ENCODE peak calls at places on chromosomes 4 and X, in seven cellular contexts. One of them, this sample, is unnamed.

GRCh38 chrX:50436797-50437196 is 33.8 kb downstream of the DGKK start:
- DNase-seq in K562: no peak
- DNase-seq in upper lobe of left lung: no peak
- DNase-seq in HepG2: no peak
- DNase-seq in stomach: no peak
- DNase-seq in ovary: no peak
- DNase-seq in tibial nerve: no peak
- DNase-seq in this sample: no peak

GRCh38 chr4:10655968-10656367 is 28.6 kb downstream of the CLNK start:
- DNase-seq in tibial nerve: no peak
- DNase-seq in HepG2: no peak
- DNase-seq in stomach: no peak
- DNase-seq in K562: no peak
- DNase-seq in upper lobe of left lung: no peak
- DNase-seq in ovary: no peak
- DNase-seq in this sample: no peak

GRCh38 chr4:122826596-122827257 is at the start of gene FGF2:
- DNase-seq in HepG2: no peak
- DNase-seq in K562: peak
- DNase-seq in ovary: peak
- DNase-seq in tibial nerve: peak
- DNase-seq in stomach: peak
- DNase-seq in upper lobe of left lung: peak
- DNase-seq in this sample: peak

GRCh38 chrX:13126785-13127184 is 82.4 kb upstream of the FAM9C start:
- DNase-seq in HepG2: peak
- DNase-seq in upper lobe of left lung: no peak
- DNase-seq in tibial nerve: no peak
- DNase-seq in stomach: no peak
- DNase-seq in ovary: no peak
- DNase-seq in K562: peak
- DNase-seq in this sample: no peak

GRCh38 chr4:144754562-144755410 is 108.8 kb downstream of the HHIP start:
- DNase-seq in HepG2: no peak
- DNase-seq in tibial nerve: no peak
- DNase-seq in stomach: no peak
- DNase-seq in ovary: no peak
- DNase-seq in K562: no peak
- DNase-seq in upper lobe of left lung: no peak
- DNase-seq in this sample: no peak

GRCh38 chr4:53908661-53909078 is 155.7 kb downstream of the CHIC2 start:
- DNase-seq in stomach: peak
- DNase-seq in K562: peak
- DNase-seq in upper lobe of left lung: no peak
- DNase-seq in ovary: peak
- DNase-seq in HepG2: peak
- DNase-seq in tibial nerve: peak
- DNase-seq in this sample: peak

GRCh38 chrX:1323315-1323714 is 13.3 kb upstream of the IL3RA start:
- DNase-seq in ovary: no peak
- DNase-seq in stomach: peak
- DNase-seq in tibial nerve: peak
- DNase-seq in HepG2: peak
- DNase-seq in upper lobe of left lung: no peak
- DNase-seq in K562: peak
- DNase-seq in this sample: peak

GRCh38 chrX:111133389-111133788 is 37.4 kb downstream of the PAK3 start:
- DNase-seq in upper lobe of left lung: no peak
- DNase-seq in K562: no peak
- DNase-seq in tibial nerve: no peak
- DNase-seq in stomach: no peak
- DNase-seq in HepG2: no peak
- DNase-seq in ovary: no peak
- DNase-seq in this sample: no peak

GRCh38 chrX:151801980-151802379 is 67.4 kb downstream of the CNGA2 start:
- DNase-seq in tibial nerve: no peak
- DNase-seq in upper lobe of left lung: no peak
- DNase-seq in ovary: no peak
- DNase-seq in stomach: no peak
- DNase-seq in K562: peak
- DNase-seq in HepG2: no peak
- DNase-seq in this sample: no peak

GRCh38 chrX:38426785-38427184 is 74.4 kb downstream of the OTC start:
- DNase-seq in ovary: no peak
- DNase-seq in HepG2: no peak
- DNase-seq in stomach: no peak
- DNase-seq in K562: no peak
- DNase-seq in upper lobe of left lung: no peak
- DNase-seq in tibial nerve: no peak
- DNase-seq in this sample: no peak

GRCh38 chr4:41594439-41594838 is 56.5 kb downstream of the LIMCH1 start:
- DNase-seq in upper lobe of left lung: no peak
- DNase-seq in ovary: no peak
- DNase-seq in HepG2: no peak
- DNase-seq in K562: no peak
- DNase-seq in tibial nerve: peak
- DNase-seq in stomach: no peak
- DNase-seq in this sample: no peak

GRCh38 chrX:46929439-46930018 is 17.3 kb downstream of the JADE3 start:
- DNase-seq in K562: no peak
- DNase-seq in tibial nerve: no peak
- DNase-seq in upper lobe of left lung: no peak
- DNase-seq in ovary: no peak
- DNase-seq in HepG2: no peak
- DNase-seq in stomach: no peak
- DNase-seq in this sample: no peak

GRCh38 chr4:32519060-32519459 is 1798.9 kb downstream of the PCDH7 start:
- DNase-seq in stomach: no peak
- DNase-seq in ovary: no peak
- DNase-seq in upper lobe of left lung: no peak
- DNase-seq in HepG2: no peak
- DNase-seq in tibial nerve: no peak
- DNase-seq in K562: no peak
- DNase-seq in this sample: no peak
- TF ChIP-seq EP300 in stomach: no peak
- TF ChIP-seq EP300 in ovary: no peak
- TF ChIP-seq EP300 in upper lobe of left lung: no peak
- TF ChIP-seq EP300 in HepG2: no peak
- TF ChIP-seq EP300 in tibial nerve: no peak
- TF ChIP-seq EP300 in K562: no peak
- TF ChIP-seq EP300 in this sample: no peak

DNA sequence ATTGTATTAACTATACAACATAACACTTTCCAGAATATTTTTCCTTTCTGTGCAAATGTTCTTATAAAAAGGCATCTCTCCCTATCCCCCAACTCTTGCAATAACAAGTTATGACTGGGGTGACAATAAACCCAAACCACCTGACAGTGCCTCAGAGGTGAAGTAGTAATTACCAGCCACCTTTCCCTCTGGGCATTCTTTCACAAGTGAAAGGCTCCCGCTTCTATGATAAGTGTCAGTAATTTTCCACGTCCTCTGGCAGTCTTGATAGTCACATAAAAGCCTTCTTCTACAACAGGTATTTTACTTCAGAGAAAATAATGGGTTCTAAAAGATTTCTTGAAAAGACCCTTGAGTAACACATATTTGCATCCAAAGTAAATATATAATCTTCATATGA is 82.7 kb downstream of the MANBA start:
- DNase-seq in K562: no peak
- DNase-seq in ovary: no peak
- DNase-seq in tibial nerve: no peak
- DNase-seq in upper lobe of left lung: no peak
- DNase-seq in HepG2: no peak
- DNase-seq in stomach: no peak
- DNase-seq in this sample: no peak
- TF ChIP-seq EP300 in K562: no peak
- TF ChIP-seq EP300 in ovary: no peak
- TF ChIP-seq EP300 in tibial nerve: no peak
- TF ChIP-seq EP300 in upper lobe of left lung: no peak
- TF ChIP-seq EP300 in HepG2: no peak
- TF ChIP-seq EP300 in stomach: no peak
- TF ChIP-seq EP300 in this sample: no peak

GRCh38 chr4:181849472-181849871 is 393.7 kb upstream of the TENM3 start:
- DNase-seq in tibial nerve: no peak
- DNase-seq in K562: no peak
- DNase-seq in HepG2: no peak
- DNase-seq in stomach: no peak
- DNase-seq in ovary: no peak
- DNase-seq in upper lobe of left lung: no peak
- DNase-seq in this sample: no peak
- TF ChIP-seq EP300 in tibial nerve: no peak
- TF ChIP-seq EP300 in K562: no peak
- TF ChIP-seq EP300 in HepG2: no peak
- TF ChIP-seq EP300 in stomach: no peak
- TF ChIP-seq EP300 in ovary: no peak
- TF ChIP-seq EP300 in upper lobe of left lung: no peak
- TF ChIP-seq EP300 in this sample: no peak

DNA sequence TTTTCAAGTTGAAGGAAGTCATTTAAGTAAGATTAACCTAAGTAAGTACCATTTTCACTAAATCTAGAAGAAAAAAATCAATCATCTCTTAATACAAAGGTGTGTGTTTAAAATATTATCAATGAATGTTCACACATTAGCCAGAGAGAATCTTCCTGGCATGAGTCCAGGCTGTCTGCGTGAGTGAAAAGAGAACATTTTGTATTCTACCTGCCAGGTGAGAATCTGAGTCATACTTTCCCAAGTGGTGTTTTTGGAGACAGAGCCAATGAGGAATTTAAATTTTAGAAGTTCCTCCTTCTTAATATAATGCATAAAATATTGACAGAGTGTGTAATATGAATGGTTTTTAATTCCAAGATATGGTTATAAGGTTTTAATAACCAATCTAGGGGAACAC is 371.8 kb upstream of the NR3C2 start:
- DNase-seq in ovary: no peak
- DNase-seq in HepG2: no peak
- DNase-seq in tibial nerve: no peak
- DNase-seq in stomach: peak
- DNase-seq in K562: no peak
- DNase-seq in upper lobe of left lung: no peak
- DNase-seq in this sample: no peak
- TF ChIP-seq EP300 in ovary: no peak
- TF ChIP-seq EP300 in HepG2: no peak
- TF ChIP-seq EP300 in tibial nerve: no peak
- TF ChIP-seq EP300 in stomach: no peak
- TF ChIP-seq EP300 in K562: no peak
- TF ChIP-seq EP300 in upper lobe of left lung: peak
- TF ChIP-seq EP300 in this sample: no peak

GRCh38 chrX:24693453-24694202 is at the start of gene POLA1:
- DNase-seq in upper lobe of left lung: peak
- DNase-seq in ovary: peak
- DNase-seq in stomach: peak
- DNase-seq in HepG2: peak
- DNase-seq in K562: peak
- DNase-seq in tibial nerve: peak
- DNase-seq in this sample: peak
- TF ChIP-seq EP300 in upper lobe of left lung: no peak
- TF ChIP-seq EP300 in ovary: no peak
- TF ChIP-seq EP300 in stomach: no peak
- TF ChIP-seq EP300 in HepG2: no peak
- TF ChIP-seq EP300 in K562: no peak
- TF ChIP-seq EP300 in tibial nerve: no peak
- TF ChIP-seq EP300 in this sample: no peak

DNA sequence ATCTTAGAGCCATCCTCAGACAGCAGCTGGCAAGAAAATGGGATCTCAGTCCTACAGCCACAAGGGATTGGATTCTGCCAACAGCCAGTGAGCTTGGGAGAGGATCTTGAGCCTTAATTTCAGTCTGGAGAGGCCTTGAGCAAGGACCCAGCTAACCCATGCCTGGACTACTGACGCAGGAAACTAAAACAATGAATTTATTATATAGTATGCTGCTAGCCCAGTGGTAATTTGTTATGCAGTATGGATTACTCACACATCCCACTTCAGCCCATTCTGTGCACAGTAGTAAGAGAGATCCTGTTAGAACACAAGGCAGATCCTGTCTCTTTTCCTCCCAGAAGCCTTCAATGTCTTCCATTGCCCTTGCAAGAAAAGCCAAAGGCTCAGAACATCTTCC is 27.4 kb downstream of the SMIM20 start:
- DNase-seq in ovary: no peak
- DNase-seq in stomach: no peak
- DNase-seq in K562: no peak
- DNase-seq in upper lobe of left lung: no peak
- DNase-seq in tibial nerve: no peak
- DNase-seq in HepG2: no peak
- DNase-seq in this sample: no peak
- TF ChIP-seq EP300 in ovary: no peak
- TF ChIP-seq EP300 in stomach: no peak
- TF ChIP-seq EP300 in K562: no peak
- TF ChIP-seq EP300 in upper lobe of left lung: no peak
- TF ChIP-seq EP300 in tibial nerve: no peak
- TF ChIP-seq EP300 in HepG2: no peak
- TF ChIP-seq EP300 in this sample: no peak

DNA sequence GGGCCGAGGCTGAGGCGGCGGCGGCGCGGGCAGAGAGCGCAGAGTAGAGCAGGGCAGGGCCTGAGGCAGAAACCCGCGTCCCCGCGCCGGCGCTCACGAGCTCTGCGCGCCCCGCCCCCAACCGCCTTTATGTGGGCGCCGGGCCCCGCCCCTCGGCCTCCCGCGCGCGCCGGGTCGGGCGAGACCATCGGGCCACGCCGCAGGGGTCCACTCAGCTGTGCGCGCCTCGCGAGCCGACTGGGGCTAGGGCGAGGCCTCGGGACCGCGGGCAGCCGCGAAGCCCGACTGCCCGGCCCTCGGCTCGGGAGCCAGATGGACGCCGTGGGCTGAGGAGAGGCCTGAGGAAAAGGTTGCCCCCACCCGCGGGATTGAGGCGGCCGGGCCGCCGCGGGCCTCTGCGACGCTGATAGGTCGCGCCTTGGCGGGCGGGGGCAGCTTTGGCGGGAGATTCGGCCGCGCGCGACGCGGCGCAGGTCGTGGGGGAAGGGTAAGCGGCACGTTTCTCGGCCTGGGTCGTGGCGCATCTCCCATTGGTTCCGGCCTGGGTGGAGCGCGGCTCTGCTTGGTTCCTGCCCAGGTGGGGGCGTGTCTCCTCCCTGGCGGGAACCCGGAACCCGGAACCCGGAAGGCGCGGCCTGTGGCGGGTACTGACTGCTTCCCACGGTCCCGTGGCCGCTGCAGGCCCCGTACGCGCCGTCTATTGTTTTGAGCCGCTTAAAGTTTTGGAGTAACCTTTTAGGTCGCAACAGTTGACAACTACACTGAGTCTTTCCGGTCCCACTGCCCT is at the start of gene SLBP:
- DNase-seq in HepG2: peak
- DNase-seq in stomach: peak
- DNase-seq in ovary: peak
- DNase-seq in upper lobe of left lung: peak
- DNase-seq in tibial nerve: peak
- DNase-seq in K562: peak
- DNase-seq in this sample: peak
- TF ChIP-seq EP300 in HepG2: no peak
- TF ChIP-seq EP300 in stomach: no peak
- TF ChIP-seq EP300 in ovary: no peak
- TF ChIP-seq EP300 in upper lobe of left lung: no peak
- TF ChIP-seq EP300 in tibial nerve: peak
- TF ChIP-seq EP300 in K562: peak
- TF ChIP-seq EP300 in this sample: no peak

This sample was measured in transverse colon.